ENCODE peak calls at places on chromosomes 6 and 20, in eight cellular contexts. One of them, this sample, is unnamed.

GRCh38 chr6:134519456-134519855 is 201.5 kb upstream of the SGK1 start:
- DNase-seq in foreskin fibroblast: no peak
- DNase-seq in transverse colon: no peak
- DNase-seq in NCI-H1105 treated with DMSO at 0.1 percent for 48 hours: no peak
- DNase-seq in activated naive CD4-positive, alpha-beta T cell treated with anti-CD3 and anti-CD28 coated beads, Interleukin-2, amount 10 ng/mL, durations not matched to agents 7 days and 5 days: peak
- DNase-seq in T follicular helper cell: peak
- DNase-seq in gastrocnemius medialis: no peak
- DNase-seq in NCI-H69: no peak
- DNase-seq in this sample: no peak

GRCh38 chr6:137432054-137432545 is 62.1 kb downstream of the OLIG3 start:
- DNase-seq in foreskin fibroblast: no peak
- DNase-seq in transverse colon: no peak
- DNase-seq in NCI-H1105 treated with DMSO at 0.1 percent for 48 hours: no peak
- DNase-seq in activated naive CD4-positive, alpha-beta T cell treated with anti-CD3 and anti-CD28 coated beads, Interleukin-2, amount 10 ng/mL, durations not matched to agents 7 days and 5 days: no peak
- DNase-seq in T follicular helper cell: no peak
- DNase-seq in gastrocnemius medialis: no peak
- DNase-seq in NCI-H69: peak
- DNase-seq in this sample: no peak

GRCh38 chr20:22932236-22932635 is 102.9 kb upstream of the SSTR4 start:
- DNase-seq in foreskin fibroblast: no peak
- DNase-seq in transverse colon: no peak
- DNase-seq in NCI-H1105 treated with DMSO at 0.1 percent for 48 hours: no peak
- DNase-seq in activated naive CD4-positive, alpha-beta T cell treated with anti-CD3 and anti-CD28 coated beads, Interleukin-2, amount 10 ng/mL, durations not matched to agents 7 days and 5 days: no peak
- DNase-seq in T follicular helper cell: no peak
- DNase-seq in gastrocnemius medialis: no peak
- DNase-seq in NCI-H69: no peak
- DNase-seq in this sample: no peak

GRCh38 chr6:45880139-45880538 is 135.5 kb downstream of the CLIC5 start:
- DNase-seq in foreskin fibroblast: peak
- DNase-seq in transverse colon: no peak
- DNase-seq in NCI-H1105 treated with DMSO at 0.1 percent for 48 hours: no peak
- DNase-seq in activated naive CD4-positive, alpha-beta T cell treated with anti-CD3 and anti-CD28 coated beads, Interleukin-2, amount 10 ng/mL, durations not matched to agents 7 days and 5 days: no peak
- DNase-seq in T follicular helper cell: no peak
- DNase-seq in gastrocnemius medialis: no peak
- DNase-seq in NCI-H69: no peak
- DNase-seq in this sample: no peak

GRCh38 chr6:144149894-144150672 is at the start of gene STX11:
- DNase-seq in foreskin fibroblast: peak
- DNase-seq in transverse colon: peak
- DNase-seq in NCI-H1105 treated with DMSO at 0.1 percent for 48 hours: peak
- DNase-seq in activated naive CD4-positive, alpha-beta T cell treated with anti-CD3 and anti-CD28 coated beads, Interleukin-2, amount 10 ng/mL, durations not matched to agents 7 days and 5 days: peak
- DNase-seq in T follicular helper cell: peak
- DNase-seq in gastrocnemius medialis: peak
- DNase-seq in NCI-H69: peak
- DNase-seq in this sample: peak

GRCh38 chr20:36085686-36086267 is 68.8 kb upstream of the EPB41L1 start:
- DNase-seq in foreskin fibroblast: no peak
- DNase-seq in transverse colon: peak
- DNase-seq in NCI-H1105 treated with DMSO at 0.1 percent for 48 hours: no peak
- DNase-seq in activated naive CD4-positive, alpha-beta T cell treated with anti-CD3 and anti-CD28 coated beads, Interleukin-2, amount 10 ng/mL, durations not matched to agents 7 days and 5 days: no peak
- DNase-seq in T follicular helper cell: no peak
- DNase-seq in gastrocnemius medialis: no peak
- DNase-seq in NCI-H69: no peak
- DNase-seq in this sample: no peak

GRCh38 chr6:170269151-170269872 is 21.6 kb downstream of the DLL1 start:
- DNase-seq in foreskin fibroblast: no peak
- DNase-seq in transverse colon: peak
- DNase-seq in NCI-H1105 treated with DMSO at 0.1 percent for 48 hours: peak
- DNase-seq in activated naive CD4-positive, alpha-beta T cell treated with anti-CD3 and anti-CD28 coated beads, Interleukin-2, amount 10 ng/mL, durations not matched to agents 7 days and 5 days: no peak
- DNase-seq in T follicular helper cell: no peak
- DNase-seq in gastrocnemius medialis: no peak
- DNase-seq in NCI-H69: peak
- DNase-seq in this sample: peak

GRCh38 chr6:111792241-111792640 is 81.0 kb downstream of the FYN start:
- DNase-seq in foreskin fibroblast: no peak
- DNase-seq in transverse colon: no peak
- DNase-seq in NCI-H1105 treated with DMSO at 0.1 percent for 48 hours: no peak
- DNase-seq in activated naive CD4-positive, alpha-beta T cell treated with anti-CD3 and anti-CD28 coated beads, Interleukin-2, amount 10 ng/mL, durations not matched to agents 7 days and 5 days: no peak
- DNase-seq in T follicular helper cell: no peak
- DNase-seq in gastrocnemius medialis: no peak
- DNase-seq in NCI-H69: no peak
- DNase-seq in this sample: no peak

GRCh38 chr6:36912583-36912982 is 26.8 kb downstream of the C6orf89 start:
- DNase-seq in foreskin fibroblast: peak
- DNase-seq in transverse colon: peak
- DNase-seq in NCI-H1105 treated with DMSO at 0.1 percent for 48 hours: peak
- DNase-seq in activated naive CD4-positive, alpha-beta T cell treated with anti-CD3 and anti-CD28 coated beads, Interleukin-2, amount 10 ng/mL, durations not matched to agents 7 days and 5 days: peak
- DNase-seq in T follicular helper cell: peak
- DNase-seq in gastrocnemius medialis: no peak
- DNase-seq in NCI-H69: no peak
- DNase-seq in this sample: no peak

GRCh38 chr20:8646026-8646425 is 422.9 kb upstream of the PLCB4 start:
- DNase-seq in foreskin fibroblast: peak
- DNase-seq in transverse colon: no peak
- DNase-seq in NCI-H1105 treated with DMSO at 0.1 percent for 48 hours: peak
- DNase-seq in activated naive CD4-positive, alpha-beta T cell treated with anti-CD3 and anti-CD28 coated beads, Interleukin-2, amount 10 ng/mL, durations not matched to agents 7 days and 5 days: no peak
- DNase-seq in T follicular helper cell: no peak
- DNase-seq in gastrocnemius medialis: no peak
- DNase-seq in NCI-H69: peak
- DNase-seq in this sample: no peak

GRCh38 chr6:119234941-119235340 is 114.6 kb downstream of the MAN1A1 start:
- DNase-seq in foreskin fibroblast: no peak
- DNase-seq in transverse colon: no peak
- DNase-seq in NCI-H1105 treated with DMSO at 0.1 percent for 48 hours: no peak
- DNase-seq in activated naive CD4-positive, alpha-beta T cell treated with anti-CD3 and anti-CD28 coated beads, Interleukin-2, amount 10 ng/mL, durations not matched to agents 7 days and 5 days: no peak
- DNase-seq in T follicular helper cell: no peak
- DNase-seq in gastrocnemius medialis: no peak
- DNase-seq in NCI-H69: no peak
- DNase-seq in this sample: no peak

GRCh38 chr6:31799781-31800180 is 4.2 kb upstream of the VARS1 start:
- DNase-seq in foreskin fibroblast: no peak
- DNase-seq in transverse colon: no peak
- DNase-seq in NCI-H1105 treated with DMSO at 0.1 percent for 48 hours: no peak
- DNase-seq in activated naive CD4-positive, alpha-beta T cell treated with anti-CD3 and anti-CD28 coated beads, Interleukin-2, amount 10 ng/mL, durations not matched to agents 7 days and 5 days: no peak
- DNase-seq in T follicular helper cell: no peak
- DNase-seq in gastrocnemius medialis: no peak
- DNase-seq in NCI-H69: no peak
- DNase-seq in this sample: no peak

GRCh38 chr6:81228912-81229540 is 523.5 kb downstream of the TENT5A start:
- DNase-seq in foreskin fibroblast: no peak
- DNase-seq in transverse colon: no peak
- DNase-seq in NCI-H1105 treated with DMSO at 0.1 percent for 48 hours: no peak
- DNase-seq in activated naive CD4-positive, alpha-beta T cell treated with anti-CD3 and anti-CD28 coated beads, Interleukin-2, amount 10 ng/mL, durations not matched to agents 7 days and 5 days: no peak
- DNase-seq in T follicular helper cell: no peak
- DNase-seq in gastrocnemius medialis: no peak
- DNase-seq in NCI-H69: no peak
- DNase-seq in this sample: no peak

GRCh38 chr20:50332491-50332980 is 141.9 kb downstream of the CEBPB start:
- DNase-seq in foreskin fibroblast: no peak
- DNase-seq in transverse colon: no peak
- DNase-seq in NCI-H1105 treated with DMSO at 0.1 percent for 48 hours: no peak
- DNase-seq in activated naive CD4-positive, alpha-beta T cell treated with anti-CD3 and anti-CD28 coated beads, Interleukin-2, amount 10 ng/mL, durations not matched to agents 7 days and 5 days: no peak
- DNase-seq in T follicular helper cell: no peak
- DNase-seq in gastrocnemius medialis: no peak
- DNase-seq in NCI-H69: no peak
- DNase-seq in this sample: no peak

GRCh38 chr6:132282696-132283095 is 118.6 kb downstream of the MOXD1 start:
- DNase-seq in foreskin fibroblast: no peak
- DNase-seq in transverse colon: no peak
- DNase-seq in NCI-H1105 treated with DMSO at 0.1 percent for 48 hours: no peak
- DNase-seq in activated naive CD4-positive, alpha-beta T cell treated with anti-CD3 and anti-CD28 coated beads, Interleukin-2, amount 10 ng/mL, durations not matched to agents 7 days and 5 days: no peak
- DNase-seq in T follicular helper cell: no peak
- DNase-seq in gastrocnemius medialis: no peak
- DNase-seq in NCI-H69: no peak
- DNase-seq in this sample: no peak

GRCh38 chr6:166969390-166970002 is 13.1 kb upstream of the RNASET2 start:
- DNase-seq in foreskin fibroblast: peak
- DNase-seq in transverse colon: no peak
- DNase-seq in NCI-H1105 treated with DMSO at 0.1 percent for 48 hours: no peak
- DNase-seq in activated naive CD4-positive, alpha-beta T cell treated with anti-CD3 and anti-CD28 coated beads, Interleukin-2, amount 10 ng/mL, durations not matched to agents 7 days and 5 days: peak
- DNase-seq in T follicular helper cell: no peak
- DNase-seq in gastrocnemius medialis: no peak
- DNase-seq in NCI-H69: no peak
- DNase-seq in this sample: no peak

GRCh38 chr6:26029570-26029856 is 57.7 kb upstream of the HFE start:
- DNase-seq in foreskin fibroblast: no peak
- DNase-seq in transverse colon: no peak
- DNase-seq in NCI-H1105 treated with DMSO at 0.1 percent for 48 hours: no peak
- DNase-seq in activated naive CD4-positive, alpha-beta T cell treated with anti-CD3 and anti-CD28 coated beads, Interleukin-2, amount 10 ng/mL, durations not matched to agents 7 days and 5 days: no peak
- DNase-seq in T follicular helper cell: no peak
- DNase-seq in gastrocnemius medialis: no peak
- DNase-seq in NCI-H69: no peak
- DNase-seq in this sample: no peak

GRCh38 chr20:34213213-34213612 is 28.0 kb upstream of the ASIP start:
- DNase-seq in foreskin fibroblast: no peak
- DNase-seq in transverse colon: no peak
- DNase-seq in NCI-H1105 treated with DMSO at 0.1 percent for 48 hours: no peak
- DNase-seq in activated naive CD4-positive, alpha-beta T cell treated with anti-CD3 and anti-CD28 coated beads, Interleukin-2, amount 10 ng/mL, durations not matched to agents 7 days and 5 days: no peak
- DNase-seq in T follicular helper cell: no peak
- DNase-seq in gastrocnemius medialis: no peak
- DNase-seq in NCI-H69: no peak
- DNase-seq in this sample: no peak

GRCh38 chr6:140711019-140711613 is 1336.7 kb upstream of the CITED2 start:
- DNase-seq in foreskin fibroblast: no peak
- DNase-seq in transverse colon: no peak
- DNase-seq in NCI-H1105 treated with DMSO at 0.1 percent for 48 hours: no peak
- DNase-seq in activated naive CD4-positive, alpha-beta T cell treated with anti-CD3 and anti-CD28 coated beads, Interleukin-2, amount 10 ng/mL, durations not matched to agents 7 days and 5 days: no peak
- DNase-seq in T follicular helper cell: no peak
- DNase-seq in gastrocnemius medialis: no peak
- DNase-seq in NCI-H69: peak
- DNase-seq in this sample: no peak

GRCh38 chr6:44237813-44238433 is 9.0 kb upstream of the HSP90AB1 start:
- DNase-seq in foreskin fibroblast: peak
- DNase-seq in transverse colon: peak
- DNase-seq in NCI-H1105 treated with DMSO at 0.1 percent for 48 hours: peak
- DNase-seq in activated naive CD4-positive, alpha-beta T cell treated with anti-CD3 and anti-CD28 coated beads, Interleukin-2, amount 10 ng/mL, durations not matched to agents 7 days and 5 days: peak
- DNase-seq in T follicular helper cell: peak
- DNase-seq in gastrocnemius medialis: peak
- DNase-seq in NCI-H69: peak
- DNase-seq in this sample: peak

GRCh38 chr6:137496392-137496767 is 2.2 kb upstream of the OLIG3 start:
- DNase-seq in foreskin fibroblast: no peak
- DNase-seq in transverse colon: no peak
- DNase-seq in NCI-H1105 treated with DMSO at 0.1 percent for 48 hours: no peak
- DNase-seq in activated naive CD4-positive, alpha-beta T cell treated with anti-CD3 and anti-CD28 coated beads, Interleukin-2, amount 10 ng/mL, durations not matched to agents 7 days and 5 days: no peak
- DNase-seq in T follicular helper cell: no peak
- DNase-seq in gastrocnemius medialis: no peak
- DNase-seq in NCI-H69: no peak
- DNase-seq in this sample: no peak

GRCh38 chr20:7355056-7355455 is 585.2 kb downstream of the HAO1 start:
- DNase-seq in foreskin fibroblast: no peak
- DNase-seq in transverse colon: no peak
- DNase-seq in NCI-H1105 treated with DMSO at 0.1 percent for 48 hours: no peak
- DNase-seq in activated naive CD4-positive, alpha-beta T cell treated with anti-CD3 and anti-CD28 coated beads, Interleukin-2, amount 10 ng/mL, durations not matched to agents 7 days and 5 days: no peak
- DNase-seq in T follicular helper cell: no peak
- DNase-seq in gastrocnemius medialis: no peak
- DNase-seq in NCI-H69: no peak
- DNase-seq in this sample: no peak

GRCh38 chr6:169452117-169452868 is 198.6 kb upstream of the THBS2 start:
- DNase-seq in foreskin fibroblast: peak
- DNase-seq in transverse colon: peak
- DNase-seq in NCI-H1105 treated with DMSO at 0.1 percent for 48 hours: no peak
- DNase-seq in activated naive CD4-positive, alpha-beta T cell treated with anti-CD3 and anti-CD28 coated beads, Interleukin-2, amount 10 ng/mL, durations not matched to agents 7 days and 5 days: no peak
- DNase-seq in T follicular helper cell: no peak
- DNase-seq in gastrocnemius medialis: peak
- DNase-seq in NCI-H69: no peak
- DNase-seq in this sample: no peak

GRCh38 chr6:40733290-40733689 is 146.1 kb upstream of the LRFN2 start:
- DNase-seq in foreskin fibroblast: no peak
- DNase-seq in transverse colon: no peak
- DNase-seq in NCI-H1105 treated with DMSO at 0.1 percent for 48 hours: no peak
- DNase-seq in activated naive CD4-positive, alpha-beta T cell treated with anti-CD3 and anti-CD28 coated beads, Interleukin-2, amount 10 ng/mL, durations not matched to agents 7 days and 5 days: no peak
- DNase-seq in T follicular helper cell: no peak
- DNase-seq in gastrocnemius medialis: no peak
- DNase-seq in NCI-H69: no peak
- DNase-seq in this sample: no peak

This sample was measured in NCI-H345.